ENCODE peak calls at places on chromosome 2, in five cellular contexts. V, H, P, D and Q are unnamed samples.

GRCh38 chr2:235291464-235291863 is 202.4 kb upstream of the AGAP1 start:
- ATAC-seq in P (no peak), D (no peak), V (no peak), H (no peak), Q (no peak)

GRCh38 chr2:8581601-8582041 is 100.2 kb upstream of the ID2 start:
- ATAC-seq in V (no peak), P (no peak), D (no peak), H (no peak), Q (no peak)

GRCh38 chr2:217277646-217278048 is 417.8 kb upstream of the TNP1 start:
- ATAC-seq in H (no peak), P (no peak), V (no peak), D (peak; percentile 34), Q (peak; percentile 79)

GRCh38 chr2:204428675-204429074 is 116.6 kb upstream of the PARD3B start:
- ATAC-seq in V (no peak), P (no peak), H (peak; percentile 61), D (no peak), Q (no peak)

GRCh38 chr2:168255866-168256265 is 8.5 kb upstream of the STK39 start:
- ATAC-seq in P (no peak), V (no peak), H (no peak), D (no peak), Q (no peak)

GRCh38 chr2:80303825-80304521 is 579 bp downstream of the LRRTM1 start:
- ATAC-seq in V (no peak), H (peak; percentile 67), P (no peak), D (peak; percentile 16), Q (no peak)

GRCh38 chr2:206984206-206984605 is 44.9 kb downstream of the CPO start:
- ATAC-seq in P (no peak), V (no peak), H (no peak), D (no peak), Q (no peak)

GRCh38 chr2:111116016-111116746 is 4.5 kb upstream of the BCL2L11 start:
- ATAC-seq in P (peak; percentile 49), D (no peak), V (no peak), H (no peak), Q (no peak)

GRCh38 chr2:60438653-60439052 is 114.8 kb downstream of the BCL11A start:
- ATAC-seq in P (no peak), V (no peak), H (no peak), D (no peak), Q (no peak)

GRCh38 chr2:157747695-157748370 is 119.2 kb upstream of the ACVR1C start:
- ATAC-seq in V (no peak), P (peak; percentile 53), H (no peak), D (peak; percentile 54), Q (peak; percentile 78)

GRCh38 chr2:163794635-163795034 is 58.8 kb upstream of the FIGN start:
- ATAC-seq in D (no peak), H (no peak), V (no peak), P (no peak), Q (no peak)

GRCh38 chr2:56299166-56299806 is 115.5 kb downstream of the CCDC85A start:
- ATAC-seq in P (no peak), D (no peak), H (no peak), V (no peak), Q (no peak)

GRCh38 chr2:201345636-201346213 is 11.4 kb downstream of the FLACC1 start:
- ATAC-seq in P (no peak), D (no peak), H (no peak), V (no peak), Q (no peak)

GRCh38 chr2:185185044-185185443 is 553.6 kb upstream of the FSIP2 start:
- ATAC-seq in V (no peak), P (no peak), D (no peak), H (no peak), Q (no peak)

GRCh38 chr2:144412727-144413126 is 107.2 kb downstream of the ZEB2 start:
- ATAC-seq in H (no peak), V (no peak), P (no peak), D (peak; percentile 53), Q (peak; percentile 58)

GRCh38 chr2:86301711-86302202 is 35.7 kb downstream of the REEP1 start:
- ATAC-seq in P (no peak), V (no peak), D (no peak), H (no peak), Q (no peak)

GRCh38 chr2:157331696-157332095 is 6.1 kb upstream of the ERMN start:
- ATAC-seq in P (no peak), H (no peak), D (no peak), V (no peak), Q (no peak)

GRCh38 chr2:234278556-234279286 is 218.2 kb downstream of the ARL4C start:
- ATAC-seq in D (no peak), H (no peak), P (no peak), V (no peak), Q (no peak)

GRCh38 chr2:216142540-216142939 is 33.4 kb downstream of the XRCC5 start:
- ATAC-seq in V (no peak), H (no peak), D (no peak), P (peak; percentile 98), Q (no peak)

GRCh38 chr2:15702452-15702851 is 110.8 kb downstream of the DDX1 start:
- ATAC-seq in V (no peak), D (no peak), P (no peak), H (no peak), Q (no peak)

GRCh38 chr2:136049991-136050573 is 64.7 kb upstream of the DARS1 start:
- ATAC-seq in P (peak; percentile 32), H (no peak), V (no peak), D (peak; percentile 21), Q (no peak)

GRCh38 chr2:232815569-232815968 is 39.2 kb upstream of the KCNJ13 start:
- ATAC-seq in D (no peak), H (no peak), P (no peak), V (no peak), Q (no peak)

GRCh38 chr2:239998006-239998405 is 27.1 kb downstream of the NDUFA10 start:
- ATAC-seq in D (no peak), H (no peak), V (no peak), P (no peak), Q (no peak)

GRCh38 chr2:60489269-60489668 is 64.2 kb downstream of the BCL11A start:
- ATAC-seq in V (no peak), P (no peak), D (no peak), H (no peak), Q (no peak)

GRCh38 chr2:134425723-134426496 is 172.0 kb downstream of the MGAT5 start:
- ATAC-seq in H (no peak), V (no peak), D (no peak), P (no peak), Q (no peak)

GRCh38 chr2:241039416-241039815 is 41.0 kb downstream of the SNED1 start:
- ATAC-seq in P (no peak), H (no peak), V (no peak), D (no peak), Q (no peak)

GRCh38 chr2:84716564-84716963 is 164.3 kb downstream of the TRABD2A start:
- ATAC-seq in P (no peak), V (no peak), D (no peak), H (no peak), Q (no peak)

DNA sequence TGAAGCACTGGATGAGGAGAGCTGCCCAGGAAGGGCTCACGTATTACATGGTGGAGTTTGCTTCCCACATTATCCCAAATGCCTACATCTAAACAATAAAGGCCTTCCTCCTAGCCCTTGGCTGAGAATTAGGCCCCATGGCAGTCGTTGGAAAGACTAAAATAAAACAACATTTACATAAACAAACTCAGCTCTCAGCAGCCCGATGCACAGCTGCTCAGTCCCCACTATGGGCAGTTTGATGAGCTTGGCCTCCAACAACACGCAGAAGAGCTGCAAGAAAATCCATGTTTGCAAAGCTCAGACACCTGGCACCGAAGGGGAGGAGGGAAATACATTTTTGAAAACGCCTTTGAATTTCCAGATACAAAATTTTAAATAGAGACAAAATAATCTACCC is 352.4 kb downstream of the EIPR1 start:
- ATAC-seq in D (no peak), H (no peak), V (no peak), P (no peak), Q (no peak)
- TF ChIP-seq POLR2AphosphoS5 in D (no peak), H (no peak), V (no peak), P (no peak), Q (no peak)

GRCh38 chr2:96225016-96225533 is 16.4 kb upstream of the STARD7 start:
- ATAC-seq in P (peak; percentile 94), V (no peak), H (peak; percentile 96), D (peak; percentile 57), Q (no peak)
- TF ChIP-seq POLR2A in P (peak; percentile 59), V (no peak), H (no peak), D (no peak), Q (no peak)

GRCh38 chr2:160472839-160473251 is 20.8 kb downstream of the RBMS1 start:
- ATAC-seq in H (no peak), D (no peak), P (no peak), V (no peak), Q (no peak)
- H3K9me3 ChIP-seq in H (no peaks in the 10 kb centered on the region), D (no peaks in the 10 kb centered on the region), P (no peaks in the 10 kb centered on the region), V (no peaks in the 10 kb centered on the region), Q (no peaks in the 10 kb centered on the region)

GRCh38 chr2:28152585-28153284 is 239.9 kb upstream of the FOSL2 start:
- ATAC-seq in P (no peak), D (no peak), V (no peak), H (no peak), Q (no peak)

GRCh38 chr2:28155071-28155470 is 237.6 kb upstream of the FOSL2 start:
- ATAC-seq in V (no peak), H (no peak), P (no peak), D (no peak), Q (no peak)

GRCh38 chr2:28150994-28151393 is 241.7 kb upstream of the FOSL2 start:
- ATAC-seq in P (no peak), H (no peak), V (no peak), D (no peak), Q (no peak)

GRCh38 chr2:28153851-28154250 is 238.8 kb upstream of the FOSL2 start:
- ATAC-seq in D (no peak), V (no peak), H (no peak), P (no peak), Q (no peak)

GRCh38 chr2:28155627-28156026 is 237.0 kb upstream of the FOSL2 start:
- ATAC-seq in P (no peak), V (peak; percentile 49), H (no peak), D (no peak), Q (no peak)
- TF ChIP-seq POLR2AphosphoS5 in P (no peak), V (no peak), H (no peak), D (no peak), Q (no peak)

GRCh38 chr2:112784199-112785189 is at the start of gene IL1A:
- ATAC-seq in P (no peak), H (peak; percentile 84), D (peak; percentile 80), V (peak; percentile 81), Q (no peak)
- TF ChIP-seq POLR2A in P (peak; percentile 70), H (no peak), D (no peak), V (no peak), Q (no peak)

DNA sequence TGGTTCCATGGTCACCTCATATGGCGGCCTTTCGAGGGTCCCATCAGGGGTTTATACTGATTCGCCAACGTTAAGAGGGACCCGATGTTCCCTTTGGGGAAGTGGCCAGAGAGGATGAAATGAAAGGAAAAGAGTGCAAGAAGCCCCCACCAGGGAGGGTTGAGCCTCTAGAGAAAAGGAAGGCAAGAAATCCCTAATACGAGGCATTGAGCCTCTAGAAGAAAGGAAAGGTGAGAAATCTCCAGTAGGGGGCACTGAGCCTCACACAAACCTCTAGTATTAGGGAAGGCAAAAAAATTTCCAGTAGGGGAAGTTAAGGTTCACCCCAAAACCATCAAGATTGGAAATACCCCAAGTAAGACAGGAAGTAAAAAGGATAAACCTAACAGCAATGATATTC is 9.8 kb upstream of the SAP130 start:
- ATAC-seq in D (no peak), H (no peak), P (no peak), V (no peak), Q (no peak)
- H3K9me3 ChIP-seq in D (peaks cover 18% of the 10 kb centered on the region), H (peaks cover 10% of the 10 kb centered on the region), P (peaks cover 17% of the 10 kb centered on the region), V (peaks cover 22% of the 10 kb centered on the region), Q (no peaks in the 10 kb centered on the region)